ENCODE peak calls at places on chromosome 18, in six cellular contexts. Y is CD4-positive, alpha-beta T cell; D is glutamatergic neuron; I is A549; N is uterus; C is cardiac muscle cell. V is an unnamed sample.

GRCh38 chr18:475202-475624 is 25.3 kb downstream of the COLEC12 start:
- DNase-seq in Y (no peak), D (no peak), I (no peak), N (no peak), C (peak; percentile 35), V (no peak)

GRCh38 chr18:34947711-34948125 is 93.5 kb upstream of the MAPRE2 start:
- DNase-seq in Y (no peak), D (no peak), I (peak; percentile 54), N (no peak), C (no peak), V (no peak)

GRCh38 chr18:76212958-76213357 is 282.1 kb downstream of the ZNF516 start:
- DNase-seq in Y (peak; percentile 10), D (no peak), I (no peak), N (no peak), C (no peak), V (no peak)

GRCh38 chr18:11561293-11561692 is 48.1 kb upstream of the SLC35G4 start:
- DNase-seq in Y (no peak), D (no peak), I (no peak), N (no peak), C (no peak), V (no peak)

GRCh38 chr18:79384834-79385233 is 10.9 kb upstream of the NFATC1 start:
- DNase-seq in Y (no peak), D (no peak), I (no peak), N (no peak), C (no peak), V (no peak)

GRCh38 chr18:36187138-36187825 is at the start of gene MOCOS:
- DNase-seq in Y (peak; percentile 33), D (peak; percentile 79), I (peak; percentile 53), N (peak; percentile 56), C (peak; percentile 81), V (peak; percentile 76)

GRCh38 chr18:9348766-9349165 is 14.2 kb downstream of the TWSG1 start:
- DNase-seq in Y (no peak), D (no peak), I (no peak), N (no peak), C (no peak), V (no peak)

GRCh38 chr18:37561986-37562385 is 3.6 kb downstream of the CELF4 start:
- DNase-seq in Y (no peak), D (no peak), I (no peak), N (no peak), C (no peak), V (no peak)

GRCh38 chr18:55588001-55588875 is at the start of gene TCF4:
- DNase-seq in Y (peak; percentile 0), D (peak; percentile 81), I (peak; percentile 33), N (peak; percentile 59), C (peak; percentile 86), V (peak; percentile 41)

GRCh38 chr18:55900380-55900779 is 312.4 kb upstream of the TCF4 start:
- DNase-seq in Y (no peak), D (no peak), I (peak; percentile 1), N (no peak), C (peak; percentile 6), V (no peak)

GRCh38 chr18:33751613-33752221 is 173.7 kb downstream of the ASXL3 start:
- DNase-seq in Y (no peak), D (no peak), I (peak; percentile 7), N (no peak), C (peak; percentile 27), V (no peak)

GRCh38 chr18:58661423-58661822 is 9.8 kb upstream of the MALT1 start:
- DNase-seq in Y (no peak), D (no peak), I (no peak), N (no peak), C (peak; percentile 20), V (no peak)

GRCh38 chr18:26655614-26656400 is 107.5 kb upstream of the KCTD1 start:
- DNase-seq in Y (no peak), D (peak; percentile 76), I (peak; percentile 75), N (peak; percentile 55), C (peak; percentile 85), V (peak; percentile 43)

GRCh38 chr18:8816233-8816632 is 110.9 kb downstream of the MTCL1 start:
- DNase-seq in Y (no peak), D (no peak), I (no peak), N (no peak), C (no peak), V (no peak)

GRCh38 chr18:70024829-70025228 is 77.2 kb upstream of the CD226 start:
- DNase-seq in Y (no peak), D (no peak), I (no peak), N (no peak), C (no peak), V (no peak)

GRCh38 chr18:2906522-2907458 is 60.0 kb downstream of the EMILIN2 start:
- DNase-seq in Y (peak; percentile 32), D (peak; percentile 48), I (peak; percentile 16), N (peak; percentile 58), C (peak; percentile 31), V (peak; percentile 31)

GRCh38 chr18:48923746-48924580 is 26.8 kb downstream of the SMAD7 start:
- DNase-seq in Y (no peak), D (no peak), I (no peak), N (no peak), C (no peak), V (no peak)

GRCh38 chr18:79515331-79515730 is 119.6 kb downstream of the NFATC1 start:
- DNase-seq in Y (no peak), D (no peak), I (no peak), N (no peak), C (no peak), V (no peak)

GRCh38 chr18:25704096-25704870 is 352.3 kb upstream of the ZNF521 start:
- DNase-seq in Y (no peak), D (no peak), I (no peak), N (no peak), C (no peak), V (no peak)

GRCh38 chr18:57095884-57096283 is 51.0 kb upstream of the BOD1L2 start:
- DNase-seq in Y (no peak), D (no peak), I (no peak), N (no peak), C (peak; percentile 18), V (no peak)

GRCh38 chr18:57780318-57781127 is 22.6 kb downstream of the ATP8B1 start:
- DNase-seq in Y (no peak), D (no peak), I (peak; percentile 54), N (no peak), C (no peak), V (no peak)

GRCh38 chr18:52283927-52284326 is 56.1 kb upstream of the DCC start:
- DNase-seq in Y (no peak), D (no peak), I (no peak), N (no peak), C (peak; percentile 49), V (no peak)

GRCh38 chr18:52286675-52287074 is 53.3 kb upstream of the DCC start:
- DNase-seq in Y (no peak), D (no peak), I (no peak), N (no peak), C (no peak), V (no peak)

GRCh38 chr18:52287151-52287550 is 52.8 kb upstream of the DCC start:
- DNase-seq in Y (no peak), D (no peak), I (no peak), N (no peak), C (no peak), V (no peak)

GRCh38 chr18:52288403-52289004 is 51.5 kb upstream of the DCC start:
- DNase-seq in Y (no peak), D (peak; percentile 42), I (peak; percentile 11), N (no peak), C (peak; percentile 50), V (peak; percentile 16)
- TF ChIP-seq CTCF in Y (no peak), D (peak; percentile 89), I (peak; percentile 49), N (no peak), C (peak; percentile 54), V (peak; percentile 80)

DNA sequence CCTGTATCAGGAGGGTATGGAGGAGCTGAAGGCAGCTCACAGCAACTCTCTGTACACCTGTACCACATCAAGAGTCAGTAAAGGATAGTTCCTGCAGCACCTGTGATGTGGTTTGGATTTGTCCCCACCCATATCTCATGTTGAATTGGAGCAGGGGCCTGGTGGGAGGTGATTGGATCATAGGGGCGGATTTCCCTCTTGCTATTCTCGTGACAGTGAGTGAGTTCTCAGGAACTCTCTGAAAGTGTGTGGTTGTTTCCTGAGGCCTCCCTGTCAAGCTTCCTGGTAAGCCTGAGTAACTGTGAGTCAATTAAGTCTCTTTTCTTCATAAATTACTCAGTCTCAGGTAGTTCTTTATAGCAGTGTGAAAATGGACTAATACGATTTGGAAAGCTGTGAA is 28.9 kb downstream of the OSBPL1A start:
- DNase-seq in Y (no peak), D (no peak), I (no peak), N (no peak), C (no peak), V (no peak)
- TF ChIP-seq CTCF in Y (no peak), D (no peak), I (no peak), N (no peak), C (no peak), V (no peak)

GRCh38 chr18:65988972-65989371 is 238.2 kb downstream of the CDH7 start:
- DNase-seq in Y (no peak), D (no peak), I (no peak), N (no peak), C (no peak), V (no peak)

GRCh38 chr18:65988371-65988770 is 237.6 kb downstream of the CDH7 start:
- DNase-seq in Y (no peak), D (no peak), I (no peak), N (no peak), C (no peak), V (no peak)

GRCh38 chr18:65983750-65984149 is 232.9 kb downstream of the CDH7 start:
- DNase-seq in Y (no peak), D (no peak), I (no peak), N (no peak), C (no peak), V (no peak)
- TF ChIP-seq CTCF in Y (no peak), D (no peak), I (no peak), N (no peak), C (no peak), V (no peak)

DNA sequence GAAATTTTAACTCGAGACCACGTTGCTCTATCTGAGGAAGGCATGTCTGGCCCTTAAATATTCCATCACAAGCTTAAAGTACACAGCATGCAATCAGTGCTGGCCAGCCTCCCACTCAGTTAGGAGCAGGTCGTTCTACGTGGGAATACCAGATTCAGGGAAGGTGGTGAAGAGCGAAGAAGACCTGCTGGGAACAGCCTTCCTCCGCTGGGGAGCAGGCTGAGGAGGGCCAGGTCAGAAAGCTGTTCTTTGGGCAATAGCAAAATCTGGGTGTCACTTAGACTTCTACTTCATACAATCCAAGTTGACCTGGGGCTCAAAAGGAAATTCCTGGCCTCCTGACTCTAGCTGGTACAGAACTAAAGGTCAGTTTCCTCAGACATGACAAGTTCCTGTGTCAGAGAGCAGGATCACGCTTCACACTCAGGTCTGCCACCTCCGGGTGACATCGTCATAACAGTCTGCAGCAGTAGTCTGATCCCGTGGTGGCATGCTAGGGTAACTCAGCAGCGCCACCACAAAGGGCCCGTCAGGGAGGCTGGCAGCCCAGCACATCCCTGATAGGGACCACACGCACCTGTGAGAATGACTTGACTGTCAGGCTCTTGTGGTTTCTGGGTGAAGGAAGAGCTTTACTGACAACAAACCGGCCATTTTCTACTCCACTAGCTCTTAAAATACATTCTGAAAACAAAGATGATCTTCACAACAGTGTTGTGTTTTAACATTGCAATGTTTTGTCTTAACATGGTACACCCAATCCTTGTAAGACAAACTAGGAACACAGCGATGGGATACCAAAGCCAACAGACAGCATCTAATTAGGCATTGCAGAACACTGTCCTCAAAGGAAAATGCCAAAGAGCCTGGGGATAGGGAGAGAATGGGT is 35.2 kb upstream of the NAPG start:
- DNase-seq in Y (peak; percentile 36), D (no peak), I (peak; percentile 60), N (no peak), C (peak; percentile 39), V (no peak)
- TF ChIP-seq CTCF in Y (peak; percentile 51), D (no peak), I (peak; percentile 26), N (no peak), C (no peak), V (peak; percentile 45)

GRCh38 chr18:62802523-62802922 is 87.2 kb downstream of the PHLPP1 start:
- DNase-seq in Y (no peak), D (no peak), I (no peak), N (no peak), C (no peak), V (no peak)
- TF ChIP-seq CTCF in Y (no peak), D (no peak), I (peak; percentile 23), N (peak; percentile 16), C (peak; percentile 32), V (no peak)